ENCODE peak calls at places on chromosomes 1 and 21, in four cellular contexts. Q is Ammon's horn; D is lower lobe of right lung; B is activated CD8-positive, alpha-beta memory T cell treated with anti-CD3 and anti-CD28 coated beads, Interleukin-2, amount 50 U/mL, for 4 hours. E is an unnamed sample.
A peak's percentile ranks its signal among the peaks of the same experiment; 100 is the strongest.

GRCh38 chr21:42393443-42393950 is 2.4 kb downstream of the TMPRSS3 start:
- DNase-seq in B (no peak), Q (no peak), D (no peak), E (no peak)

GRCh38 chr1:228989992-228990827 is 254.9 kb downstream of the RHOU start:
- DNase-seq in D (peak; percentile 81), Q (peak; percentile 88), B (no peak), E (no peak)

GRCh38 chr1:158035976-158036583 is 42.6 kb downstream of the KIRREL1 start:
- DNase-seq in B (no peak), Q (peak; percentile 9), D (no peak), E (no peak)

GRCh38 chr1:207838156-207839082 is 72.5 kb downstream of the CD34 start:
- DNase-seq in B (no peak), D (no peak), Q (peak; percentile 80), E (no peak)

GRCh38 chr1:227429447-227430359 is 111.4 kb upstream of the CDC42BPA start:
- DNase-seq in Q (no peak), B (no peak), D (no peak), E (no peak)

GRCh38 chr1:212860713-212861581 is 2.9 kb downstream of the FLVCR1 start:
- DNase-seq in B (no peak), D (no peak), Q (no peak), E (no peak)

GRCh38 chr1:43552813-43553212 is 22.1 kb downstream of the PTPRF start:
- DNase-seq in B (no peak), D (peak; percentile 76), Q (peak; percentile 92), E (no peak)

GRCh38 chr1:37391181-37391949 is 83.0 kb upstream of the ZC3H12A start:
- DNase-seq in D (no peak), B (no peak), Q (peak; percentile 43), E (no peak)

GRCh38 chr1:206816390-206817287 is 44.3 kb upstream of the IL10 start:
- DNase-seq in D (no peak), B (no peak), Q (no peak), E (no peak)

GRCh38 chr1:40762144-40762923 is 21.3 kb upstream of the KCNQ4 start:
- DNase-seq in B (no peak), D (no peak), Q (no peak), E (no peak)

GRCh38 chr1:175918364-175918801 is 175.0 kb upstream of the TNR start:
- DNase-seq in D (no peak), Q (no peak), B (no peak), E (no peak)

GRCh38 chr1:175885247-175885646 is 141.9 kb upstream of the TNR start:
- DNase-seq in D (no peak), B (no peak), Q (peak; percentile 31), E (no peak)

GRCh38 chr21:42021751-42022430 is 11.7 kb upstream of the ZBTB21 start:
- DNase-seq in D (no peak), B (no peak), Q (peak; percentile 32), E (no peak)

GRCh38 chr1:152776361-152776760 is 1.4 kb downstream of the LCE1F start:
- DNase-seq in D (no peak), Q (no peak), B (no peak), E (no peak)

GRCh38 chr1:175221548-175222175 is 29.1 kb upstream of the KIAA0040 start:
- DNase-seq in B (no peak), D (peak; percentile 53), Q (no peak), E (no peak)

GRCh38 chr21:33668180-33668579 is 25.9 kb downstream of the ITSN1 start:
- DNase-seq in D (no peak), Q (no peak), B (no peak), E (no peak)

GRCh38 chr21:15028186-15028585 is 36.6 kb downstream of the NRIP1 start:
- DNase-seq in D (no peak), B (no peak), Q (no peak), E (no peak)

GRCh38 chr1:231938651-231939050 is 312.1 kb downstream of the DISC1 start:
- DNase-seq in D (no peak), Q (no peak), B (no peak), E (no peak)

GRCh38 chr1:76254165-76255043 is 179.9 kb downstream of the ST6GALNAC3 start:
- DNase-seq in B (no peak), Q (peak; percentile 25), D (no peak), E (no peak)

GRCh38 chr21:38945536-38946245 is 140.0 kb downstream of the ETS2 start:
- DNase-seq in Q (no peak), B (no peak), D (no peak), E (peak; percentile 46)

GRCh38 chr1:230327892-230328284 is 98.2 kb downstream of the PGBD5 start:
- DNase-seq in B (no peak), Q (no peak), D (no peak), E (no peak)

GRCh38 chr1:24364975-24365678 is 46.0 kb downstream of the GRHL3 start:
- DNase-seq in D (no peak), B (no peak), Q (no peak), E (no peak)

GRCh38 chr1:59074574-59074973 is 222.3 kb upstream of the FGGY start:
- DNase-seq in Q (no peak), B (no peak), D (no peak), E (no peak)

GRCh38 chr1:86648255-86648654 is 56.1 kb upstream of the SH3GLB1 start:
- DNase-seq in B (no peak), Q (no peak), D (no peak), E (no peak)

GRCh38 chr1:19776287-19776686 is 23.4 kb downstream of the TMCO4 start:
- DNase-seq in Q (no peak), D (no peak), B (no peak), E (no peak)

GRCh38 chr1:235953801-235954200 is 87.1 kb upstream of the LYST start:
- DNase-seq in Q (no peak), D (no peak), B (no peak), E (no peak)

GRCh38 chr1:234331511-234331910 is 41.7 kb upstream of the COA6 start:
- DNase-seq in B (no peak), D (peak; percentile 59), Q (no peak), E (no peak)

GRCh38 chr1:245807306-245807705 is 652.5 kb downstream of the KIF26B start:
- DNase-seq in D (peak; percentile 69), B (no peak), Q (peak; percentile 17), E (peak; percentile 73)

GRCh38 chr1:30618335-30618747 is 105.0 kb downstream of the MATN1 start:
- DNase-seq in D (no peak), B (no peak), Q (no peak), E (no peak)